ENCODE peak calls at places on chromosomes 3 and 15, in four cellular contexts. P is K562, O is HepG2, F is GM12878. Y is an unnamed sample.

GRCh38 chr15:74443100-74443909 is 9.5 kb upstream of the SEMA7A start:
- DNase-seq in P (no peak), O (peak; percentile 99), F (no peak), Y (no peak)

GRCh38 chr15:51750942-51751686 is at the start of gene TMOD2:
- DNase-seq in P (peak; percentile 73), O (no peak), F (no peak), Y (peak; percentile 59)

GRCh38 chr3:42101048-42101447 is 9.9 kb downstream of the TRAK1 start:
- DNase-seq in P (no peak), O (peak; percentile 51), F (no peak), Y (no peak)

GRCh38 chr3:148654433-148654832 is 43.3 kb upstream of the AGTR1 start:
- DNase-seq in P (no peak), O (no peak), F (no peak), Y (no peak)

GRCh38 chr3:133488785-133489367 is 84.6 kb upstream of the CDV3 start:
- DNase-seq in P (no peak), O (peak; percentile 44), F (no peak), Y (no peak)

GRCh38 chr3:78666458-78666800 is 1101.4 kb downstream of the ROBO1 start:
- DNase-seq in P (no peak), O (no peak), F (no peak), Y (no peak)

GRCh38 chr15:40051616-40052415 is 12.8 kb upstream of the SRP14 start:
- DNase-seq in P (no peak), O (no peak), F (no peak), Y (no peak)

GRCh38 chr3:34924961-34925360 is 714.4 kb upstream of the ARPP21 start:
- DNase-seq in P (no peak), O (no peak), F (no peak), Y (no peak)

GRCh38 chr15:57708047-57708446 is 1.5 kb downstream of the POLR2M start:
- DNase-seq in P (no peak), O (no peak), F (no peak), Y (no peak)

GRCh38 chr15:61049003-61049402 is 180.1 kb downstream of the RORA start:
- DNase-seq in P (no peak), O (no peak), F (no peak), Y (no peak)

GRCh38 chr15:61049934-61050333 is 179.2 kb downstream of the RORA start:
- DNase-seq in P (no peak), O (peak; percentile 24), F (peak; percentile 17), Y (no peak)

GRCh38 chr15:61053401-61053800 is 175.7 kb downstream of the RORA start:
- DNase-seq in P (no peak), O (no peak), F (no peak), Y (no peak)

GRCh38 chr15:61051570-61052031 is 177.5 kb downstream of the RORA start:
- DNase-seq in P (no peak), O (peak; percentile 24), F (no peak), Y (peak; percentile 20)

GRCh38 chr15:61050844-61051569 is 178.1 kb downstream of the RORA start:
- DNase-seq in P (no peak), O (no peak), F (no peak), Y (no peak)
- TF ChIP-seq FOXK2 in P (no peak), O (no peak), F (no peak), Y (no peak)

DNA sequence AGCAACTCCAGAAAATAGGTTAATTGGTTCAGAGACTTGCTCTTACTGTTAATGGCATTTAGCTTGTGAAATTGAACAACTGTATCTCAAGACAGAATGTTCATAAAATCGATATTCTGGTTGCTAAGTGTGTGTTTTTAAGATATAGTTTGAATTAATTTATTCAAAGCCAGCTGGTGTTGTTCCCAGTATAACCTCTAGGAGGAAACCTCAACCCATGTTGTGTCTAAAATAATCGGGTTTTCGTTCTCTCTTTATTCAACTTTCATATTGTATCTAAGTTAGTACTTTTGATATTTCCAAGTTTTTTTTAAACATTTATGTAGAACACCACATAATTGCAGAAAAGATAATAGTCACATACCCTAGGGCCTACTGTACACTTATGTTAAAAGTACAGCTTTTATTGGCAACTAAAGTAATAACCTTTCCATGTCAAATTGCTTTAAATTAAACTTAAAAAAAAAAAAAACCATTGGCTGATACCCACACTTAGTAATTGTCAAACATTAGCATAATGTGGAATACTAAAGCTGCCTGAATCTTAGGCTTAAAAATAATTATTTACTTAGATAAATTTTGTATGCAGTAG is 90.9 kb downstream of the SAMMSON start:
- DNase-seq in P (peak; percentile 27), O (no peak), F (no peak), Y (peak; percentile 35)
- TF ChIP-seq BHLHE40 in P (no peak), O (no peak), F (no peak), Y (no peak)

GRCh38 chr3:23706116-23706515 is 99.6 kb upstream of the UBE2E1 start:
- DNase-seq in P (no peak), O (no peak), F (no peak), Y (no peak)
- TF ChIP-seq FOXK2 in P (no peak), O (no peak), F (no peak), Y (no peak)

GRCh38 chr3:106113747-106114146 is 244.9 kb upstream of the CBLB start:
- DNase-seq in P (no peak), O (no peak), F (no peak), Y (no peak)

GRCh38 chr3:106116733-106117489 is 248.1 kb upstream of the CBLB start:
- DNase-seq in P (no peak), O (no peak), F (no peak), Y (no peak)

GRCh38 chr3:106115557-106115956 is 246.7 kb upstream of the CBLB start:
- DNase-seq in P (no peak), O (no peak), F (no peak), Y (no peak)

GRCh38 chr3:106114848-106115247 is 246.0 kb upstream of the CBLB start:
- DNase-seq in P (no peak), O (no peak), F (no peak), Y (no peak)

GRCh38 chr3:106114220-106114619 is 245.4 kb upstream of the CBLB start:
- DNase-seq in P (no peak), O (no peak), F (no peak), Y (no peak)
- TF ChIP-seq BHLHE40 in P (no peak), O (no peak), F (no peak), Y (no peak)

GRCh38 chr3:47420044-47420430 is 39.2 kb downstream of the PTPN23 start:
- DNase-seq in P (no peak), O (no peak), F (no peak), Y (no peak)

GRCh38 chr3:47422743-47423142 is 41.9 kb downstream of the PTPN23 start:
- DNase-seq in P (no peak), O (no peak), F (no peak), Y (no peak)

GRCh38 chr3:47420511-47421484 is 40.0 kb downstream of the PTPN23 start:
- DNase-seq in P (peak; percentile 92), O (peak; percentile 80), F (peak; percentile 65), Y (peak; percentile 89)

GRCh38 chr3:47423548-47424145 is 42.8 kb downstream of the PTPN23 start:
- DNase-seq in P (no peak), O (no peak), F (no peak), Y (no peak)

GRCh38 chr3:47421741-47422649 is 41.2 kb downstream of the PTPN23 start:
- DNase-seq in P (no peak), O (no peak), F (no peak), Y (no peak)
- TF ChIP-seq FOXK2 in P (no peak), O (no peak), F (no peak), Y (no peak)

GRCh38 chr3:153977148-153977547 is 144.0 kb upstream of the ARHGEF26 start:
- DNase-seq in P (no peak), O (no peak), F (no peak), Y (no peak)
- TF ChIP-seq BHLHE40 in P (no peak), O (no peak), F (no peak), Y (no peak)

GRCh38 chr3:154241496-154241895 is 82.8 kb downstream of the DHX36 start:
- DNase-seq in P (no peak), O (no peak), F (no peak), Y (no peak)

GRCh38 chr3:154243353-154243752 is 80.9 kb downstream of the DHX36 start:
- DNase-seq in P (no peak), O (no peak), F (no peak), Y (no peak)

GRCh38 chr3:154247806-154248480 is 76.3 kb downstream of the DHX36 start:
- DNase-seq in P (no peak), O (peak; percentile 15), F (no peak), Y (no peak)

GRCh38 chr3:154242766-154243165 is 81.5 kb downstream of the DHX36 start:
- DNase-seq in P (no peak), O (no peak), F (no peak), Y (no peak)

DNA sequence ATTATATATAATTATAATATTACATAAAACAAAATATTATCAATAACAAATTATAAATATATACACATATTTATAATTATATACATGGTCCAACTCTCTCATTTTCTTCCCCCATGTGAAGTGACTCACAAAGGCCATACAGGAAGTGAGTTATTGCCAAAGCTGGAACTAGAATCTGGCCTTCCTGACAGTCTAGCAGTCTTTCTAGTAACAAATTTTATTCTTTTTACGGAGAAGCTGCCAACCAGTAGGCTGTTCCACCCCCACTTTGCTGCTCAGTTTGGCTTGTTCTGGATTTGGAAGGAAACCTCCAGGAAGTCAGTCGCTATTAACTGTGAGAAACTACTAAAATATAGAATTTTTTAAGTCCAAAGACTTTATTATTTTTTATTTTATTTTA is 79.6 kb downstream of the DHX36 start:
- DNase-seq in P (no peak), O (no peak), F (no peak), Y (no peak)
- TF ChIP-seq FOXK2 in P (no peak), O (no peak), F (no peak), Y (no peak)

DNA sequence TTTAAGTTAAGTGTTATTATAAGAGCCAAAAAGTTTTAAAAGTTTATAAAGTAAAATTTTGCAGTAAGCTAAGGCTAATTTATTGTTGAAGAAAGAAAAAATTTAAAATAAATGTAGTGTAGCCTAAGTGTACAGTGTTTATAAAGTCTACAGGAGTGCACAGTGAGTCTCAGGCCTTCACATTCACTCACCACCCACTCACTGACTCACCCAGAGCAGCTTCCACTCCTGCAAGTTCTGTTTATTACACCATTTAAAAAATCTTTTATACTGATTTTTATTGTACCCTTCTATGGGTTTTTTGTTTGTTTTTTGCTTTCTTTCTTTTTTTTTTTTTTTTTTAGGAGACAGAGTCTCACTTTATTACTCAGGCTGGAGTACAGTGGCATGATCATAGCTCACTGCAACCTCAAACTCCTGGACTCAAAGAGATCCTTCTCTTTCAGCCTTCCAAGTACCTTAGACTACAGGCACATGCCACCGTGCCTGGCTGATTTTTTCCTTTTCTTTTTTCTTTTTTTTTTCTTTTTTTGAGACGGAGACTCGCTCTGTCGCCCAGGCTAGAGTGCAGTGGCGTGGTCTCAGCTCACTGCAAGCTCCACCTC is 25.9 kb downstream of the CSTA start:
- DNase-seq in P (no peak), O (no peak), F (no peak), Y (no peak)
- TF ChIP-seq BHLHE40 in P (no peak), O (no peak), F (no peak), Y (no peak)